ENCODE peak calls at places on chromosomes 7 and 10, in nine cellular contexts. N is tibial artery, S is cardiac septum, U is right cardiac atrium, X is NCI-H2029, C is fibroblast of lung, D is sciatic nerve, T is Caco-2, V is NCI-H69. A is an unnamed sample.
A peak's percentile ranks its signal among the peaks of the same experiment; 100 is the strongest.

GRCh38 chr7:96093435-96093834 is 228.5 kb downstream of the SLC25A13 start:
- DNase-seq in U (no peak), X (no peak), N (no peak), T (no peak), S (no peak), V (peak; percentile 55), D (no peak), C (peak; percentile 73), A (no peak)

GRCh38 chr7:22601812-22602568 is 102.0 kb upstream of the STEAP1B start:
- DNase-seq in C (peak; percentile 75), X (no peak), S (no peak), D (no peak), V (no peak), N (no peak), T (no peak), U (no peak), A (no peak)

GRCh38 chr7:30464231-30464660 is 14.3 kb downstream of the NOD1 start:
- DNase-seq in D (no peak), N (no peak), V (peak; percentile 56), U (no peak), X (no peak), C (no peak), T (no peak), S (peak; percentile 66), A (no peak)

GRCh38 chr10:14571866-14572507 is 202.7 kb downstream of the FAM107B start:
- DNase-seq in D (no peak), X (peak; percentile 45), T (no peak), S (no peak), U (no peak), N (peak; percentile 90), V (no peak), C (peak; percentile 55), A (peak; percentile 57)

GRCh38 chr7:149605696-149606095 is 108.1 kb upstream of the ZNF746 start:
- DNase-seq in U (no peak), D (no peak), N (no peak), X (no peak), V (no peak), S (peak; percentile 53), T (no peak), C (no peak), A (no peak)

GRCh38 chr10:29102233-29102632 is 186.6 kb upstream of the LYZL1 start:
- DNase-seq in T (no peak), N (no peak), U (no peak), S (no peak), C (no peak), V (no peak), X (no peak), D (no peak), A (no peak)

GRCh38 chr7:143454091-143454729 is 11.0 kb downstream of the TAS2R60 start:
- DNase-seq in V (no peak), U (no peak), D (no peak), C (no peak), S (no peak), X (no peak), T (no peak), N (no peak), A (no peak)

GRCh38 chr10:15439381-15439837 is 68.3 kb upstream of the FAM171A1 start:
- DNase-seq in C (peak; percentile 43), T (no peak), D (no peak), X (no peak), S (no peak), N (no peak), U (peak; percentile 83), V (peak; percentile 19), A (no peak)

GRCh38 chr7:42843209-42843800 is 68.6 kb downstream of the C7orf25 start:
- DNase-seq in X (no peak), N (no peak), U (peak; percentile 40), V (peak; percentile 60), D (no peak), S (no peak), C (peak; percentile 61), T (peak; percentile 41), A (peak; percentile 33)

GRCh38 chr7:142568430-142569097 is 180.7 kb upstream of the PRSS1 start:
- DNase-seq in T (no peak), U (no peak), D (no peak), S (no peak), V (no peak), N (no peak), C (peak; percentile 84), X (no peak), A (no peak)

GRCh38 chr10:24848169-24848688 is 104.2 kb downstream of the PRTFDC1 start:
- DNase-seq in T (no peak), V (no peak), N (no peak), D (no peak), X (no peak), U (no peak), C (peak; percentile 31), S (no peak), A (no peak)

GRCh38 chr10:81215498-81215897 is 659.5 kb upstream of the NRG3 start:
- DNase-seq in D (no peak), T (no peak), C (no peak), S (no peak), N (no peak), X (no peak), V (no peak), U (no peak), A (no peak)

GRCh38 chr7:148650232-148650858 is 48.4 kb upstream of the CUL1 start:
- DNase-seq in T (no peak), D (no peak), C (peak; percentile 19), X (no peak), S (no peak), U (no peak), N (no peak), V (no peak), A (no peak)

GRCh38 chr7:4136036-4136435 is 546.1 kb upstream of the FOXK1 start:
- DNase-seq in S (peak; percentile 60), X (no peak), U (no peak), N (peak; percentile 40), D (no peak), V (no peak), C (no peak), T (peak; percentile 12), A (no peak)

GRCh38 chr7:42914726-42915045 is 2.8 kb upstream of the C7orf25 start:
- DNase-seq in D (no peak), U (no peak), V (no peak), T (no peak), C (no peak), S (no peak), X (no peak), N (no peak), A (no peak)

GRCh38 chr10:36236341-36236740 is 594.2 kb upstream of the FZD8 start:
- DNase-seq in V (no peak), X (no peak), S (no peak), N (no peak), T (no peak), U (no peak), D (no peak), C (no peak), A (no peak)

GRCh38 chr7:95674101-95674500 is 77.8 kb upstream of the PDK4 start:
- DNase-seq in S (no peak), T (no peak), N (no peak), X (no peak), D (no peak), V (no peak), C (no peak), U (no peak), A (no peak)